ENCODE peak calls at places on chromosomes 3 and 15, in eight cellular contexts. W is tibial nerve, Z is sigmoid colon, D is lower lobe of right lung, X is transverse colon, O is astrocyte, F is cardiac muscle cell, U is NT2/D1. V is an unnamed sample.
A peak's percentile ranks its signal among the peaks of the same experiment; 100 is the strongest.

GRCh38 chr15:92882697-92883642 is 17.2 kb upstream of the CHD2 start:
- DNase-seq in O (no peak), F (peak; percentile 21), X (no peak), D (peak; percentile 58), U (no peak), Z (no peak), W (peak; percentile 93), V (no peak)

GRCh38 chr3:72324253-72324811 is 523.9 kb downstream of the SHQ1 start:
- DNase-seq in D (no peak), W (no peak), X (no peak), O (no peak), Z (no peak), U (no peak), F (no peak), V (no peak)

GRCh38 chr3:174162550-174162949 is 696.6 kb upstream of the NAALADL2 start:
- DNase-seq in D (no peak), X (no peak), W (no peak), O (no peak), F (no peak), Z (no peak), U (no peak), V (no peak)

GRCh38 chr15:62071711-62072308 is 5.0 kb downstream of the C2CD4A start:
- DNase-seq in D (no peak), W (no peak), O (no peak), X (no peak), U (no peak), Z (no peak), F (peak; percentile 69), V (no peak)

GRCh38 chr3:197891-198491 is 1.4 kb downstream of the CHL1 start:
- DNase-seq in X (no peak), O (no peak), U (no peak), D (peak; percentile 36), Z (no peak), W (no peak), F (no peak), V (no peak)

GRCh38 chr15:52178765-52179164 is 12.4 kb downstream of the GNB5 start:
- DNase-seq in F (peak; percentile 8), U (no peak), X (peak; percentile 16), O (no peak), Z (no peak), W (no peak), D (no peak), V (no peak)

GRCh38 chr3:129441782-129442181 is 1.8 kb downstream of the IFT122 start:
- DNase-seq in X (no peak), D (no peak), O (peak; percentile 54), F (peak; percentile 87), Z (no peak), W (no peak), U (no peak), V (no peak)

GRCh38 chr3:104629038-104629437 is 737.7 kb upstream of the ALCAM start:
- DNase-seq in D (no peak), Z (no peak), O (peak; percentile 86), X (no peak), F (peak; percentile 66), U (no peak), W (no peak), V (no peak)

GRCh38 chr3:107999215-107999775 is 91.5 kb downstream of the CD47 start:
- DNase-seq in F (no peak), U (peak; percentile 63), Z (no peak), W (no peak), X (no peak), D (peak; percentile 55), O (peak; percentile 34), V (no peak)

GRCh38 chr3:53597136-53597915 is 102.9 kb downstream of the CACNA1D start:
- DNase-seq in W (no peak), F (no peak), Z (no peak), U (no peak), D (no peak), X (no peak), O (no peak), V (peak; percentile 50)

GRCh38 chr15:78340243-78341056 is at the start of gene CRABP1:
- DNase-seq in X (no peak), Z (no peak), W (no peak), F (no peak), D (no peak), O (no peak), U (no peak), V (no peak)

GRCh38 chr15:44275431-44275830 is 13.1 kb upstream of the GOLM2 start:
- DNase-seq in X (no peak), U (no peak), Z (no peak), D (no peak), F (no peak), O (no peak), W (no peak), V (no peak)

GRCh38 chr3:194598771-194599557 is 34.3 kb downstream of the TMEM44 start:
- DNase-seq in F (peak; percentile 98), W (peak; percentile 29), O (peak; percentile 100), D (no peak), X (no peak), Z (no peak), U (no peak), V (no peak)

GRCh38 chr15:91150492-91151160 is 50.6 kb downstream of the SV2B start:
- DNase-seq in Z (no peak), F (no peak), O (no peak), W (no peak), X (no peak), U (no peak), D (no peak), V (no peak)

GRCh38 chr15:31031471-31032064 is 40.1 kb upstream of the MTMR10 start:
- DNase-seq in Z (no peak), D (no peak), U (no peak), O (peak; percentile 32), F (peak; percentile 49), X (no peak), W (no peak), V (no peak)

DNA sequence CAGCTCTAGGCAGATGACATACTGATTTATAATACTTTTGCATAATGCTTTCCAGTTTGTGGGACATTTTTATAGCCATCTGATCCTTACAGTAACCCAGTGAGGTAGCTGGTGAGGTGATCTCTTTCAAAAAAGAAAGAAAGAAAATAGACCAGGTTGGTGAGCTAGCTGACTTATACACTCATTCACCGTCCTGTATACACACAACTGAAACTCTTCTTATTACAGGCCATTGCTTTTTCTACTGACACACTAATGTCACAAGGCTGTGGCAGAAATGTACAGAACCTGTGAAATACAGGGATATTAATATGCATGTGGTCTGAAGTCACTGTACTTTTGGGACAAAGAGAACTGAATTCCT is 150.2 kb upstream of the BHLHE40 start:
- DNase-seq in U (no peak), Z (no peak), O (peak; percentile 51), F (no peak), X (no peak), D (no peak), W (no peak), V (no peak)
- H3K4me1 ChIP-seq in U (peaks cover 3% of the 10 kb centered on the region), Z (no peaks in the 10 kb centered on the region), O (peaks cover 53% of the 10 kb centered on the region), F (peaks cover 22% of the 10 kb centered on the region), X (peaks cover 55% of the 10 kb centered on the region), D (peaks cover 77% of the 10 kb centered on the region), W (no peaks in the 10 kb centered on the region), V (peaks cover 67% of the 10 kb centered on the region)

GRCh38 chr3:43043793-43044192 is 62.1 kb downstream of the POMGNT2 start:
- DNase-seq in F (no peak), X (no peak), U (no peak), Z (no peak), O (no peak), D (no peak), W (no peak), V (peak; percentile 26)

GRCh38 chr3:43046583-43046982 is 59.3 kb downstream of the POMGNT2 start:
- DNase-seq in D (no peak), U (no peak), F (no peak), X (no peak), W (peak; percentile 1), Z (no peak), O (no peak), V (peak; percentile 9)

GRCh38 chr3:43053291-43053690 is 52.6 kb downstream of the POMGNT2 start:
- DNase-seq in U (no peak), F (no peak), Z (no peak), D (no peak), O (no peak), W (peak; percentile 0), X (no peak), V (peak; percentile 11)

GRCh38 chr3:43043071-43043766 is 62.7 kb downstream of the POMGNT2 start:
- DNase-seq in O (no peak), F (no peak), X (no peak), D (no peak), U (no peak), W (no peak), Z (no peak), V (peak; percentile 51)

GRCh38 chr3:43048470-43048869 is 57.4 kb downstream of the POMGNT2 start:
- DNase-seq in X (no peak), Z (no peak), F (no peak), W (peak; percentile 0), U (no peak), O (no peak), D (no peak), V (peak; percentile 4)
- H3K9me3 ChIP-seq in X (peaks cover 16% of the 10 kb centered on the region), Z (no peaks in the 10 kb centered on the region), F (no peaks in the 10 kb centered on the region), W (peaks cover 34% of the 10 kb centered on the region), U (peaks cover 81% of the 10 kb centered on the region), O (peaks cover 8% of the 10 kb centered on the region), D (peaks cover 42% of the 10 kb centered on the region), V (peaks cover 44% of the 10 kb centered on the region)

GRCh38 chr3:179744667-179745066 is 91.8 kb downstream of the USP13 start:
- DNase-seq in O (no peak), Z (no peak), X (no peak), U (no peak), W (no peak), D (no peak), F (no peak), V (no peak)

GRCh38 chr3:179743913-179744312 is 91.1 kb downstream of the USP13 start:
- DNase-seq in Z (no peak), W (no peak), U (no peak), O (no peak), X (no peak), D (no peak), F (no peak), V (no peak)

GRCh38 chr3:179735321-179735720 is 82.5 kb downstream of the USP13 start:
- DNase-seq in O (no peak), F (no peak), U (no peak), Z (no peak), W (no peak), D (no peak), X (no peak), V (no peak)

GRCh38 chr3:179738998-179739397 is 86.2 kb downstream of the USP13 start:
- DNase-seq in X (no peak), D (no peak), W (no peak), F (no peak), U (no peak), O (no peak), Z (no peak), V (no peak)

GRCh38 chr3:179739816-179740594 is 87.2 kb downstream of the USP13 start:
- DNase-seq in U (no peak), W (no peak), D (no peak), F (no peak), Z (no peak), O (no peak), X (no peak), V (no peak)
- H3K4me3 ChIP-seq in U (no peak overlapping the region), W (no peak overlapping the region), D (no peak overlapping the region), F (no peak overlapping the region), Z (no peak overlapping the region), O (no peak overlapping the region), X (no peak overlapping the region), V (no peak overlapping the region)

DNA sequence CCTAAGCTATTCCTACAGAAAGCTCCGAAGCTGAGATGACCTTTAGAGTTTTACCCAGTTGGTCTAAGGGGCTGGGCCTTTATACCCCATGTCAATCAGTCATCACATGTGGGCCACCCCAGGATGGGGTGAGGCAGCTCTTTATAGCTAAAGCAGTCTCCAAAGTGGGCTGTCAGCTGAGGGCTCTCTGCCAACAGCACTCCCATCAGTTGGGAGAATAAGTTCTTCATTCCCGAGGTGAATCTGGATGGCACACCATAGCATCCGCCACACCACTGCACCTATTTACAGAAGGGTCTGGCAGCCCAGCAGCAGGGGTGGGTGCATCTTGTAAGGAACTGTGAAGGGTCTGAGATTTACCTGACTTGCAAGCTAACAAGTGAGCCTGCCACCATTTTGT is 52.1 kb upstream of the ACVR2B start:
- DNase-seq in U (no peak), O (no peak), F (no peak), W (no peak), X (no peak), D (no peak), Z (no peak), V (no peak)
- H3K4me1 ChIP-seq in U (no peaks in the 10 kb centered on the region), O (no peaks in the 10 kb centered on the region), F (no peaks in the 10 kb centered on the region), W (no peaks in the 10 kb centered on the region), X (no peaks in the 10 kb centered on the region), D (no peaks in the 10 kb centered on the region), Z (no peaks in the 10 kb centered on the region), V (no peaks in the 10 kb centered on the region)

V was measured in right atrium auricular region.